ENCODE peak calls at places on chromosomes 3 and 15, in four cellular contexts. L is CD8-positive, alpha-beta T cell; G is GM13977; V is thoracic aorta. M is an unnamed sample.

GRCh38 chr15:74954515-74954914 is 2.1 kb downstream of the RPP25 start:
- DNase-seq in G (no peak), V (no peak), L (no peak), M (no peak)

GRCh38 chr3:150342951-150343468 is 65.1 kb upstream of the TSC22D2 start:
- DNase-seq in V (no peak), G (no peak), L (no peak), M (no peak)

GRCh38 chr15:31489801-31490646 is 163.4 kb downstream of the KLF13 start:
- DNase-seq in G (peak; percentile 63), L (peak; percentile 63), V (no peak), M (peak; percentile 65)

GRCh38 chr3:195443391-195443989 is 670 bp upstream of the ACAP2 start:
- DNase-seq in L (no peak), V (no peak), G (no peak), M (no peak)

GRCh38 chr3:159818399-159818798 is 170.2 kb upstream of the IL12A start:
- DNase-seq in G (no peak), V (no peak), L (no peak), M (no peak)

GRCh38 chr15:101652783-101653430 is 726 bp upstream of the TM2D3 start:
- DNase-seq in G (peak; percentile 35), V (no peak), L (no peak), M (no peak)

GRCh38 chr15:68599560-68600071 is 20.8 kb downstream of the CORO2B start:
- DNase-seq in V (no peak), L (no peak), G (no peak), M (no peak)

GRCh38 chr3:69012111-69012835 is 1.2 kb downstream of the EOGT start:
- DNase-seq in G (no peak), L (no peak), V (peak; percentile 47), M (no peak)

GRCh38 chr3:66531256-66531655 is 30.4 kb upstream of the LRIG1 start:
- DNase-seq in V (no peak), G (no peak), L (no peak), M (no peak)

GRCh38 chr3:69161587-69162196 is 39.3 kb upstream of the LMOD3 start:
- DNase-seq in L (no peak), V (no peak), G (peak; percentile 62), M (peak; percentile 53)

GRCh38 chr3:105284876-105285275 is 81.8 kb upstream of the ALCAM start:
- DNase-seq in L (no peak), G (no peak), V (no peak), M (no peak)

GRCh38 chr3:146170591-146170990 is 9.6 kb upstream of the PLOD2 start:
- DNase-seq in V (no peak), G (no peak), L (no peak), M (no peak)

GRCh38 chr3:21043139-21043538 is 707.9 kb downstream of the ZNF385D start:
- DNase-seq in G (no peak), L (no peak), V (no peak), M (no peak)
- TF ChIP-seq CTCF in G (no peak), L (no peak), V (no peak), M (no peak)

GRCh38 chr3:192825191-192825590 is 92.5 kb downstream of the MB21D2 start:
- DNase-seq in L (no peak), V (no peak), G (no peak), M (no peak)

GRCh38 chr3:192827208-192827607 is 90.4 kb downstream of the MB21D2 start:
- DNase-seq in L (no peak), V (no peak), G (no peak), M (no peak)

GRCh38 chr3:192824313-192824712 is 93.3 kb downstream of the MB21D2 start:
- DNase-seq in G (no peak), V (no peak), L (no peak), M (no peak)

GRCh38 chr3:192827863-192828594 is 89.6 kb downstream of the MB21D2 start:
- DNase-seq in G (no peak), L (no peak), V (no peak), M (no peak)

GRCh38 chr3:192825657-192826200 is 91.9 kb downstream of the MB21D2 start:
- DNase-seq in L (no peak), V (no peak), G (no peak), M (no peak)
- TF ChIP-seq CTCF in L (no peak), V (no peak), G (peak; percentile 4), M (no peak)

GRCh38 chr15:77546050-77546501 is 86.6 kb downstream of the LINGO1 start:
- DNase-seq in V (no peak), L (no peak), G (no peak), M (no peak)
- TF ChIP-seq CTCF in V (no peak), L (no peak), G (no peak), M (no peak)

GRCh38 chr15:23039917-23040281 is 530 bp upstream of the TUBGCP5 start:
- DNase-seq in L (no peak), G (no peak), V (no peak), M (no peak)

GRCh38 chr15:23033979-23034378 is 5.4 kb downstream of the TUBGCP5 start:
- DNase-seq in L (no peak), G (no peak), V (no peak), M (no peak)

GRCh38 chr15:23038741-23039150 is 623 bp downstream of the TUBGCP5 start:
- DNase-seq in V (no peak), G (no peak), L (no peak), M (no peak)

GRCh38 chr15:23035964-23036566 is 3.3 kb downstream of the TUBGCP5 start:
- DNase-seq in V (no peak), L (peak; percentile 61), G (peak; percentile 67), M (peak; percentile 56)

DNA sequence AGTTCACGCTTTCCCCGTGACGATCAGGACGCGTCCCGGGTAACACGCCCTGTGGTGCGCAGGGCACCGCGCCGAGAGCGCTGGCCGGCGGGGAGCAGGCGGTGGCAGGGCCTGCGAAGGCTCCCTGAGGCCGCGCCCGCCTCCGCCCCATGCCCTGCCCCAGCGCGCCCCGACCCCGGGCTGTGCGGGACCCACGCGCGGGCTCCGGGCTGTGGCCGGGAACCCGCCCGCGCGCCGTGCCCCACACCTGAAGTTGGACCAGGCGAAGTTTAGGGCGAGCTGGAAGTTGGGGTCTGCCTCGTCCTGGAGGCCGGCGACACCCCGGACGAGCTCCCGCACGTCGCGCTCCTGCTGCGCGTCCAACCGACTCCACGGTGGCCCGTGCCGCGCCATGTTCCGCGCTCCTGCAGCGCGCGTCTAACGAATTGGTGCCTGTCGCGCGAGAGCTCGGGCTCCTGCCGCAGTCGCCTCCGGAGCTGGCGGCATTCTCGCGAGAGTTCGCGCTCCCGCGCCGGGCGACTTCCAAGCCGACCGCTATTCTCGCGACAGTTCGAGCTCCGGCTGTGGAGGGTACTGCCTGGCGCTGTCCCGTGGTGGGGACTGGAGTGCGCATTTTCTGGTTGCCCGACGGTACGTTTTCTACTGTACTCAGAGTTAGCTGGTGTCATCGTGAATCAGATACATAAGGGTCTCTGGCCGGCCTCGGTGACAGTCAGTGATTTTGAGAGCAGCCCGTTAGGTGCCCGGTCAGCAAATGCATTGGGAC is at the start of gene TUBGCP5:
- DNase-seq in G (peak; percentile 97), V (peak; percentile 89), L (peak; percentile 96), M (peak; percentile 98)
- TF ChIP-seq CTCF in G (no peak), V (peak; percentile 69), L (no peak), M (peak; percentile 5)